ENCODE peak calls at places on chromosomes 12 and 14, in four cellular contexts. T is T-cell, Q is T-helper 9 cell, K is kidney epithelial cell. J is an unnamed sample.

GRCh38 chr14:99879401-99880295 is 86.4 kb downstream of the EML1 start:
- DNase-seq in Q (no peak), T (no peak), K (peak; percentile 56), J (no peak)

GRCh38 chr14:89013098-89013504 is 188.7 kb downstream of the TTC8 start:
- DNase-seq in K (no peak), T (no peak), Q (no peak), J (no peak)

GRCh38 chr14:92880851-92881250 is 42.1 kb upstream of the CHGA start:
- DNase-seq in T (no peak), Q (no peak), K (no peak), J (no peak)

GRCh38 chr12:104137175-104137901 is 672 bp downstream of the NFYB start:
- DNase-seq in Q (peak; percentile 38), T (peak; percentile 40), K (peak; percentile 31), J (peak; percentile 38)

GRCh38 chr12:5031958-5032357 is 11.7 kb upstream of the KCNA5 start:
- DNase-seq in T (no peak), Q (no peak), K (no peak), J (no peak)

GRCh38 chr14:104697892-104698583 is 8.6 kb downstream of the INF2 start:
- DNase-seq in Q (no peak), T (no peak), K (no peak), J (no peak)

GRCh38 chr14:47772652-47773051 is 97.2 kb upstream of the MDGA2 start:
- DNase-seq in T (no peak), Q (no peak), K (no peak), J (no peak)

GRCh38 chr12:121871501-121871900 is 12.8 kb upstream of the HPD start:
- DNase-seq in Q (no peak), K (no peak), T (no peak), J (no peak)

GRCh38 chr12:42030588-42030987 is 114.1 kb downstream of the GXYLT1 start:
- DNase-seq in Q (no peak), T (no peak), K (no peak), J (no peak)

GRCh38 chr14:92694807-92695206 is 53.6 kb downstream of the LGMN start:
- DNase-seq in T (no peak), K (no peak), Q (no peak), J (no peak)